ENCODE peak calls at places on chromosome 18, in eight cellular contexts. M is GM12864, A is T-helper 2 cell, I is Kasumi-1, K is uterus, Z is SJSA1, N is stromal cell of bone marrow, P is hepatic stellate cell. C is an unnamed sample.

GRCh38 chr18:59650266-59650820 is 46.9 kb downstream of the CCBE1 start:
- DNase-seq in M (no peak), A (no peak), I (no peak), K (no peak), Z (no peak), N (no peak), P (no peak), C (no peak)

GRCh38 chr18:72673242-72673641 is 129.1 kb upstream of the CBLN2 start:
- DNase-seq in M (no peak), A (no peak), I (no peak), K (no peak), Z (no peak), N (no peak), P (no peak), C (no peak)

GRCh38 chr18:48859311-48860275 is 91.2 kb downstream of the SMAD7 start:
- DNase-seq in M (no peak), A (no peak), I (no peak), K (no peak), Z (no peak), N (no peak), P (no peak), C (no peak)

GRCh38 chr18:48171490-48172188 is 237.5 kb downstream of the ZBTB7C start:
- DNase-seq in M (no peak), A (no peak), I (no peak), K (no peak), Z (no peak), N (no peak), P (no peak), C (no peak)

GRCh38 chr18:51196811-51197660 is 445 bp downstream of the MEX3C start:
- DNase-seq in M (no peak), A (no peak), I (peak; percentile 31), K (peak; percentile 44), Z (peak; percentile 61), N (peak; percentile 20), P (peak; percentile 63), C (peak; percentile 75)

GRCh38 chr18:50240083-50240563 is 26.2 kb downstream of the CFAP53 start:
- DNase-seq in M (no peak), A (no peak), I (no peak), K (no peak), Z (no peak), N (no peak), P (no peak), C (no peak)

GRCh38 chr18:3138274-3138975 is 81.3 kb downstream of the MYOM1 start:
- DNase-seq in M (no peak), A (no peak), I (no peak), K (no peak), Z (no peak), N (no peak), P (no peak), C (no peak)

GRCh38 chr18:71028285-71028762 is 739.5 kb downstream of the SOCS6 start:
- DNase-seq in M (no peak), A (no peak), I (no peak), K (no peak), Z (no peak), N (no peak), P (no peak), C (no peak)

GRCh38 chr18:7754258-7754657 is 187.1 kb downstream of the PTPRM start:
- DNase-seq in M (no peak), A (no peak), I (no peak), K (no peak), Z (no peak), N (no peak), P (no peak), C (no peak)

GRCh38 chr18:42047721-42048120 is 92.7 kb downstream of the PIK3C3 start:
- DNase-seq in M (no peak), A (no peak), I (no peak), K (no peak), Z (no peak), N (no peak), P (no peak), C (peak; percentile 59)

GRCh38 chr18:72866572-72866900 is 1.3 kb downstream of the NETO1 start:
- DNase-seq in M (no peak), A (no peak), I (no peak), K (no peak), Z (no peak), N (no peak), P (no peak), C (no peak)

GRCh38 chr18:48724939-48725338 is 186.1 kb downstream of the CTIF start:
- DNase-seq in M (no peak), A (no peak), I (no peak), K (no peak), Z (no peak), N (no peak), P (no peak), C (no peak)

GRCh38 chr18:3466051-3466450 is 16.1 kb downstream of the TGIF1 start:
- DNase-seq in M (no peak), A (no peak), I (peak; percentile 71), K (no peak), Z (no peak), N (peak; percentile 87), P (peak; percentile 49), C (peak; percentile 92)

GRCh38 chr18:27750014-27750413 is 426.9 kb downstream of the CDH2 start:
- DNase-seq in M (no peak), A (no peak), I (peak; percentile 68), K (no peak), Z (peak; percentile 49), N (peak; percentile 34), P (peak; percentile 58), C (peak; percentile 66)

GRCh38 chr18:10482363-10482984 is 28.0 kb downstream of the APCDD1 start:
- DNase-seq in M (no peak), A (no peak), I (no peak), K (no peak), Z (no peak), N (no peak), P (no peak), C (no peak)

GRCh38 chr18:7577706-7578105 is 10.6 kb downstream of the PTPRM start:
- DNase-seq in M (no peak), A (no peak), I (no peak), K (no peak), Z (peak; percentile 90), N (no peak), P (peak; percentile 73), C (peak; percentile 68)

GRCh38 chr18:78986018-78986481 is 6.4 kb downstream of the SALL3 start:
- DNase-seq in M (no peak), A (no peak), I (peak; percentile 54), K (no peak), Z (no peak), N (no peak), P (no peak), C (peak; percentile 36)

GRCh38 chr18:14914126-14914525 is 166.2 kb downstream of the ANKRD30B start:
- DNase-seq in M (no peak), A (no peak), I (no peak), K (no peak), Z (no peak), N (no peak), P (no peak), C (no peak)

GRCh38 chr18:59659486-59660187 is 37.6 kb downstream of the CCBE1 start:
- DNase-seq in M (no peak), A (no peak), I (no peak), K (no peak), Z (peak; percentile 7), N (no peak), P (peak; percentile 38), C (peak; percentile 74)

GRCh38 chr18:11981633-11982366 is 493 bp downstream of the IMPA2 start:
- DNase-seq in M (no peak), A (no peak), I (peak; percentile 40), K (peak; percentile 57), Z (no peak), N (no peak), P (no peak), C (peak; percentile 52)

C was measured in GM23248.